ENCODE peak calls at places on chromosomes 5 and 9, in five cellular contexts. R is stomach, L is suprapubic skin, E is HepG2, D is sigmoid colon. K is an unnamed sample.

GRCh38 chr9:132478353-132478752 is 68.3 kb downstream of the CFAP77 start:
- DNase-seq in R (no peak), L (no peak), E (no peak), D (no peak), K (no peak)

GRCh38 chr5:107863125-107863524 is 192.4 kb upstream of the EFNA5 start:
- DNase-seq in R (no peak), L (no peak), E (no peak), D (no peak), K (no peak)

GRCh38 chr5:33088176-33088575 is 352.6 kb upstream of the TARS1 start:
- DNase-seq in R (no peak), L (no peak), E (no peak), D (no peak), K (no peak)

GRCh38 chr5:45533692-45534091 is 162.5 kb downstream of the HCN1 start:
- DNase-seq in R (no peak), L (no peak), E (no peak), D (no peak), K (no peak)

GRCh38 chr9:18684608-18685317 is 210.8 kb downstream of the ADAMTSL1 start:
- DNase-seq in R (no peak), L (no peak), E (no peak), D (peak), K (no peak)

GRCh38 chr5:14178091-14178490 is 34.9 kb downstream of the TRIO start:
- DNase-seq in R (no peak), L (no peak), E (no peak), D (no peak), K (no peak)

GRCh38 chr9:88230612-88231011 is 92.3 kb upstream of the SPATA31C2 start:
- DNase-seq in R (no peak), L (no peak), E (no peak), D (no peak), K (no peak)

GRCh38 chr5:1278216-1278615 is 16.7 kb downstream of the TERT start:
- DNase-seq in R (no peak), L (no peak), E (no peak), D (no peak), K (no peak)

GRCh38 chr9:94026816-94027215 is 57.4 kb upstream of the PTPDC1 start:
- DNase-seq in R (no peak), L (no peak), E (no peak), D (no peak), K (no peak)

GRCh38 chr5:33371660-33372059 is 69.1 kb upstream of the TARS1 start:
- DNase-seq in R (no peak), L (no peak), E (no peak), D (no peak), K (no peak)

GRCh38 chr5:156256644-156257043 is 70.3 kb upstream of the SGCD start:
- DNase-seq in R (no peak), L (no peak), E (no peak), D (no peak), K (no peak)

GRCh38 chr5:102911973-102912372 is 156.9 kb downstream of the PAM start:
- DNase-seq in R (no peak), L (no peak), E (no peak), D (no peak), K (no peak)

GRCh38 chr9:76900884-76901440 is 5.0 kb downstream of the PRUNE2 start:
- DNase-seq in R (no peak), L (no peak), E (no peak), D (no peak), K (no peak)

GRCh38 chr5:19270153-19270552 is 717.8 kb downstream of the CDH18 start:
- DNase-seq in R (no peak), L (no peak), E (no peak), D (no peak), K (no peak)

GRCh38 chr5:134145779-134146581 is 30.8 kb downstream of the SKP1 start:
- DNase-seq in R (peak), L (peak), E (peak), D (peak), K (peak)

GRCh38 chr5:77282337-77283027 is 72.0 kb downstream of the PDE8B start:
- DNase-seq in R (no peak), L (no peak), E (no peak), D (no peak), K (peak)

DNA sequence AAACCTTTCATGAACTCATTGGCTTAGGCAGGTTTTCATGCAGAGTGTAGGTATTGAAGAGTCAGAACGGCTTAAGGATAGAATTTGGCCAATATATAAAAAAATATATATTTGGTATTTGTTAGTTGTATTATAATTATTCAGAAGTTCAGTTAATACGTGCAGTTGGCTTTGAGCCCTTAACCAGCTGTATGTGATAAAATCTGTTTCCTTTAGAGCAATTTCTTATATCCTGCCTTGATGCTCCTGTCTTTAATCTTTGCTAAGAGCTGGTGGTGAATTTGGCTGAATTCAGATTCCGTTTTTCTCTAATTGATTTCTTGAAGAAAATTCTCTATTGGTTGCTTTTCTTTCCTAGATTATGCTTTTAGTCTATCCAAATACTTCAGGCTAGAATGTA is 3.7 kb downstream of the ANXA1 start:
- DNase-seq in R (no peak), L (no peak), E (no peak), D (no peak), K (no peak)
- TF ChIP-seq POLR2AphosphoS5 in R (no peak), L (no peak), E (no peak), D (no peak), K (no peak)

DNA sequence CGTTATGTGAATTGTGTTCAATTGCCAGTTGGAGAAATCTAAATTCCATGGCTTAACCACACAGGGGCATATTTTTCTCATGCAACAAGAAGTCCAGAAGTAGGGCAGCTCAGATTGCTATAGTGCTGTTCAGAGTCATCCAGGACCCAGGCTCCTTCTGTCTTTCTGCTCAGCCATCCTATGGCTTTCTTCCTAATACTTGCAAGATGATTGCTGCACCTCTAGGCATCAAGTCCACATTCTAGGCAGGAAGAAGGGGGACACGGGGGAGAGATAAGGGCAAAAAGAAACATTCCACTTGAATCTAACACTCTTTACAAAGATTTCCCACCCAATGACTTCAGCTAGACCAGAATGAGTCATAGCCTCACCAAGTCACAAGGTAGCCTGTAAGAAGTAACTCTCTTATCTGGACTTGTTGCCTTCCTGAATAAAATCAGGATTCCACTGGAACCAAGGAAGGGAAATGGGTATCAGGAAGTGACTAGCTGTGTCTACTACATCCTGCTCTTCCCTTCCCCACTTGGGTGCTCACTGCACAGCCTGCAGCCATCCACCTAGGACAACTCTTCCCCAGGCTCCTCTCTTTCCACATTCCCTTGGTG is 5.3 kb downstream of the ERAP2 start:
- DNase-seq in R (no peak), L (no peak), E (no peak), D (no peak), K (no peak)
- TF ChIP-seq EP300 in R (no peak), L (no peak), E (no peak), D (no peak), K (no peak)

GRCh38 chr5:80487829-80488708 is at the start of gene FAM151B:
- DNase-seq in R (peak), L (peak), E (peak), D (peak), K (peak)
- TF ChIP-seq POLR2AphosphoS5 in R (peak), L (no peak), E (peak), D (no peak), K (peak)

GRCh38 chr5:138463335-138464017 is 1.8 kb upstream of the EGR1 start:
- DNase-seq in R (no peak), L (no peak), E (no peak), D (peak), K (no peak)

GRCh38 chr5:138464018-138464387 is 1.3 kb upstream of the EGR1 start:
- DNase-seq in R (peak), L (peak), E (peak), D (peak), K (peak)

GRCh38 chr5:138465288-138466057 is at the start of gene EGR1:
- DNase-seq in R (peak), L (peak), E (peak), D (peak), K (peak)

GRCh38 chr5:138466058-138466899 is 1.0 kb downstream of the EGR1 start:
- DNase-seq in R (peak), L (no peak), E (peak), D (no peak), K (no peak)

DNA sequence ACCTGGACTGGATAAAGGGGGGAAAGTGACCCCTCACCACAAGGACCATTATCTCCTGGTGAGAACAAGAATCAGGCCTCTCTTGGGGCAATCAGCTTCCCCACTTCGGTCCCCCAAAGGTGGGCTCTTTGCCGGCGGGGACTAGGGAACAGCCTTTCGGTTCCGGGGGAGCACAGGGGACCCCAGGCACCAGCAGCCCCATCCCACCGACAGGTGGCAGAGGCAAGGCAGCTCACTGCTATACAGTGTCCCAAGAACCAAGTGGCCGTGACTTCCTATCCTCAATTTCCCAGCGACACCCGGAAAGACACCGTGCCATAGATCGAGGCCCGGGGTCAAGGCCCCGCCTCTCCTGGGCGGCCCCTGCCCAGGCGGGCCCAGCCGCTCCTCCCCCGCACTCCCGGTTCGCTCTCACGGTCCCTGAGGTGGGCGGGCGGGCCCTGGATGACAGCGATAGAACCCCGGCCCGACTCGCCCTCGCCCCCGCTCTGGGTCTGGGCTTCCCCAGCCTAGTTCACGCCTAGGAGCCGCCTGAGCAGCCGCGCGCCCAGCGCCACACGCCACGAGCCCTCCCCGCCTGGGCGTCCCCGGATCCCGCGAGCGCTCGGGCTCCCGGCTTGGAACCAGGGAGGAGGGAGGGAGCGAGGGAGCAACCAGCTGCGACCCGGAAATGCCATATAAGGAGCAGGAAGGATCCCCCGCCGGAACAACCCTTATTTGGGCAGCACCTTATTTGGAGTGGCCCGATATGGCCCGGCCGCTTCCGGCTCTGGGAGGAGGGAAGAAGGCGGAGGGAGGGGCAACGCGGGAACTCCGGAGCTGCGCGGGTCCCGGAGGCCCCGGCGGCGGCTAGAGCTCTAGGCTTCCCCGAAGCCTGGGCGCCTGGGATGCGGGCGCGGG is 641 bp upstream of the EGR1 start:
- DNase-seq in R (peak), L (peak), E (peak), D (peak), K (peak)
- TF ChIP-seq EP300 in R (no peak), L (no peak), E (peak), D (no peak), K (no peak)

GRCh38 chr9:108882052-108882888 is 20.2 kb downstream of the ACTL7A start:
- DNase-seq in R (no peak), L (no peak), E (no peak), D (no peak), K (no peak)

GRCh38 chr9:108889649-108890067 is 27.6 kb downstream of the ACTL7A start:
- DNase-seq in R (no peak), L (no peak), E (peak), D (no peak), K (no peak)

GRCh38 chr9:108883085-108883484 is 21.0 kb downstream of the ACTL7A start:
- DNase-seq in R (no peak), L (no peak), E (no peak), D (no peak), K (no peak)

GRCh38 chr9:108884701-108885100 is 22.6 kb downstream of the ACTL7A start:
- DNase-seq in R (no peak), L (no peak), E (no peak), D (no peak), K (no peak)

GRCh38 chr9:108885643-108886348 is 23.7 kb downstream of the ACTL7A start:
- DNase-seq in R (no peak), L (no peak), E (peak), D (no peak), K (no peak)
- TF ChIP-seq POLR2AphosphoS5 in R (no peak), L (no peak), E (peak), D (no peak), K (no peak)

GRCh38 chr9:130779153-130779855 is 55.8 kb upstream of the ABL1 start:
- DNase-seq in R (no peak), L (no peak), E (no peak), D (peak), K (no peak)
- TF ChIP-seq EP300 in R (no peak), L (no peak), E (no peak), D (peak), K (no peak)

GRCh38 chr9:128067622-128067897 is 440 bp upstream of the NAIF1 start:
- DNase-seq in R (no peak), L (no peak), E (no peak), D (no peak), K (no peak)
- TF ChIP-seq POLR2AphosphoS5 in R (peak), L (peak), E (peak), D (peak), K (no peak)

DNA sequence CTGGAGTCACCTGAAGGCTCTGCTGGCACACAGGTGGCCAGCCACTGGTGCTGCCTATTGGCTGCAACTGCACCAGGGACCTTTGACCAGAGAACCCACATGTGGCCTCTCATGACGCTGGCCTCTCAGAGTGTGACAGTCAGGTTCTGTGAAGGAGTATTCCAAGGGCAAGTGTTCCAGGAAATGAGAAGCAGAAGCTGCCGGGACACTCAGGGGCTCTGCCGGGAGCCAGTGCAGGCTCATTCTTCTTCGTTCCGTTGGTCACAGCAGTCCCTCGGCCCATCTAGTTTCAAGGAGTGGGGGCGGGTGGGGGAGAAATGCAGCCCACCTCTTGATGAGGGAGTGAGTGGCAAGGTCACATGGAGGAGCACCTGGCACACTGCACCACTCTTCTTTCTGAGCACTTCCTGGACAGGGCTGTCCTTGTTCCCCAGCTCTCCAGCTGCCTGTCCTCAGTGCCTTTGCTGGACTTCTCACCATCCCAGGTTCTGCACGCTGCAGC is 237.5 kb downstream of the GADD45G start:
- DNase-seq in R (peak), L (no peak), E (no peak), D (no peak), K (peak)
- TF ChIP-seq EP300 in R (no peak), L (no peak), E (no peak), D (no peak), K (no peak)

GRCh38 chr5:112342364-112342763 is 76.7 kb downstream of the EPB41L4A start:
- DNase-seq in R (no peak), L (no peak), E (no peak), D (no peak), K (no peak)
- TF ChIP-seq POLR2AphosphoS5 in R (no peak), L (no peak), E (no peak), D (no peak), K (no peak)